ENCODE peak calls at places on chromosomes 7 and 10, in four cellular contexts. V is H1, B is HepG2, D is HCT116. P is an unnamed sample.
A peak's percentile ranks its signal among the peaks of the same experiment; 100 is the strongest.

GRCh38 chr7:100016209-100016901 is 959 bp downstream of the ZKSCAN1 start:
- DNase-seq in B (peak; percentile 70), D (no peak), V (no peak), P (no peak)

GRCh38 chr10:121260383-121260782 is 337.9 kb downstream of the FGFR2 start:
- DNase-seq in D (no peak), B (no peak), V (no peak), P (no peak)

GRCh38 chr10:15719899-15720634 is at the start of gene ITGA8:
- DNase-seq in V (no peak), B (no peak), D (no peak), P (no peak)

GRCh38 chr7:101879565-101879964 is 62.1 kb downstream of the CUX1 start:
- DNase-seq in V (no peak), D (no peak), B (no peak), P (no peak)

GRCh38 chr7:44216019-44216418 is 15.2 kb downstream of the YKT6 start:
- DNase-seq in V (no peak), D (no peak), B (no peak), P (no peak)

GRCh38 chr7:24718977-24719491 is 38.2 kb downstream of the GSDME start:
- DNase-seq in D (no peak), V (no peak), B (no peak), P (no peak)

GRCh38 chr10:86298501-86299001 is 68.0 kb downstream of the GRID1 start:
- DNase-seq in D (no peak), V (no peak), B (no peak), P (no peak)

GRCh38 chr7:87564290-87564963 is 36.3 kb downstream of the ABCB1 start:
- DNase-seq in V (peak; percentile 15), D (peak; percentile 38), B (peak; percentile 20), P (peak; percentile 10)

GRCh38 chr7:45593877-45594276 is 19.7 kb downstream of the ADCY1 start:
- DNase-seq in D (no peak), V (no peak), B (no peak), P (no peak)

GRCh38 chr7:42170724-42171123 is 66.3 kb downstream of the GLI3 start:
- DNase-seq in D (no peak), B (no peak), V (no peak), P (no peak)

GRCh38 chr10:113329121-113329596 is 223.7 kb upstream of the HABP2 start:
- DNase-seq in V (no peak), B (no peak), D (no peak), P (no peak)

GRCh38 chr7:113730309-113730955 is 188.4 kb downstream of the PPP1R3A start:
- DNase-seq in D (no peak), V (no peak), B (no peak), P (no peak)

GRCh38 chr7:131899271-131900030 is 343.0 kb upstream of the PODXL start:
- DNase-seq in V (no peak), B (no peak), D (no peak), P (no peak)

GRCh38 chr7:69412331-69413146 is 185.7 kb upstream of the AUTS2 start:
- DNase-seq in D (no peak), V (no peak), B (peak; percentile 18), P (no peak)

GRCh38 chr7:76358053-76358477 is 726 bp downstream of the YWHAG start:
- DNase-seq in V (no peak), B (no peak), D (no peak), P (peak; percentile 66)
- TF ChIP-seq FOSL1 in V (no peak), B (no peak), D (no peak), P (no peak)

GRCh38 chr7:84705701-84706100 is 481.2 kb downstream of the SEMA3D start:
- DNase-seq in V (no peak), D (no peak), B (no peak), P (no peak)
- TF ChIP-seq FOSL1 in V (no peak), D (no peak), B (no peak), P (no peak)

DNA sequence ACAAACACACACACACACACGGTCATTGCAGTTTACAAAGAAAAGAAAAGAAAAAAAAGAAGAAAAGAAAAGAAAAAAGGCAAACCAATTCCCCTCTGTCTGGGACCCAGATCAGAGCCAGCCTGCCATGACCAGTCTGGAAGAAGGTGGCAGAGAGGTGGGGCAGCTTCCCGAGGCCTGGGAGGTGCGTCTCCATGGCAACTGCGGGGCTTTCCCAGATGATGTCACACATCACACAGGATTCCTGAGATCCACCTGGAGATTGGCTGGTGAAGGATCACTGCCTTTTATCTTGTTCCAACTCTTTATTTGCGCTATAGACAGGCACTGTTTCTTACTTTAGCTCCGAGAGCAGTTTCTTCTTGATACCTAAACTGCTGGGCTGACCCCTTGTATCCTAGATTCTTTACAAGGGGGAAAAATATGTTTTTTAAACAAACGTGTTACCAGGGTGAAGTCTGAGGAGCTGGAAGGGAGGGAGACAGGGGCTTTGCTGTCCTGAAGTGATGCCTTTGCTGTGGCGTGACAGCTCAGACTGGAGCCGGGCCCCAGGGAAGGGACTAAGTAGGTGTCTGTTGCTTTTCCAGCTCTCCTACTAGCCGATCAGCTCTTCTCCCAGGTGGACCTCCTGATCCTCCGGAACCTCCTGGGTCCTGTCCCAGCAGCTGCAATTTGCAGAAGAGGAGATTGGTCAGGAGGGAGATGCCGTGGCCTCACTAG is 298.5 kb downstream of the KLF6 start:
- DNase-seq in B (peak; percentile 20), D (peak; percentile 79), V (no peak), P (no peak)
- TF ChIP-seq FOSL1 in B (no peak), D (no peak), V (no peak), P (no peak)

GRCh38 chr7:15219758-15220157 is 317.2 kb upstream of the DGKB start:
- DNase-seq in V (no peak), D (no peak), B (no peak), P (no peak)
- TF ChIP-seq FOSL1 in V (no peak), D (no peak), B (no peak), P (no peak)

DNA sequence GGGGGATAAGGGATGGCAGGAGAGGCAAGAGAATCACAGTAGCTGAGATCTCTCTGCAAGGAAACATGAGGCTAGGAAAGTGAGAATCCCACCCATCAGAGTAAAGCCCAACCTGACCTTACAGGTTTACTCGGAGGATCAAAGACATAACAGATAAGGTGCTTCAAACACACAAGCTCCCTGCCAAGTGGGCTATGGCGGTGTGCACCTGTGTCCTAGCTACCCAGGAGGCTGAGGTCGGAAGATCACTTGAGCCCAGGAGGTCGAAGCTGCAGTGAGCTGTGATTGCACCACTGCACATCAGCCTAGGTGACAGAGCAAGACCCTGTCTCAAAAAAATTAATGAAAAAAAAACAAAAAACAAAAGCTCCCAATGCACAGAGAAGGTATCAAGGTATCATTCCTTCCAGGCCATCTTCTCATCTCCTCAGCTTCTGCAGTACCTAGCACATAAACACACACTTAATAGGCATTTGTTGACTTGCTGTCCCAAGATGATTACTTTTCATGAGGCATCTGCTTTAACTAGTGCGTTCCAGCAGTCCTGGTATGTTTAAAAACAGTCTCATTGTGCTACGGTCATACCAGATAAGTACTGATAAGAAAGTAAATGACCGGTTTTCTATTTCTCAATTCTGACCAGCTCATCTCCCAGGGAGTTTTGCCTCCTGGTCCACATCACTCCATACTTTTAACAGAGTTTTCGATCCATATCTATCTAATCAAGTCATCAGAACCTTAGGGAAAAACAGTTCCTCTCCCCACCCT is 13.3 kb downstream of the GNA12 start:
- DNase-seq in B (no peak), D (no peak), V (no peak), P (no peak)
- TF ChIP-seq FOSL1 in B (no peak), D (no peak), V (no peak), P (no peak)

GRCh38 chr10:50637003-50637579 is 13.3 kb upstream of the SGMS1 start:
- DNase-seq in D (no peak), B (no peak), V (no peak), P (no peak)

GRCh38 chr10:50631052-50631451 is 7.3 kb upstream of the SGMS1 start:
- DNase-seq in V (no peak), B (no peak), D (no peak), P (no peak)

GRCh38 chr10:50634479-50634878 is 10.7 kb upstream of the SGMS1 start:
- DNase-seq in D (no peak), V (no peak), B (no peak), P (no peak)

GRCh38 chr10:50636576-50636975 is 12.8 kb upstream of the SGMS1 start:
- DNase-seq in V (no peak), D (no peak), B (no peak), P (no peak)

DNA sequence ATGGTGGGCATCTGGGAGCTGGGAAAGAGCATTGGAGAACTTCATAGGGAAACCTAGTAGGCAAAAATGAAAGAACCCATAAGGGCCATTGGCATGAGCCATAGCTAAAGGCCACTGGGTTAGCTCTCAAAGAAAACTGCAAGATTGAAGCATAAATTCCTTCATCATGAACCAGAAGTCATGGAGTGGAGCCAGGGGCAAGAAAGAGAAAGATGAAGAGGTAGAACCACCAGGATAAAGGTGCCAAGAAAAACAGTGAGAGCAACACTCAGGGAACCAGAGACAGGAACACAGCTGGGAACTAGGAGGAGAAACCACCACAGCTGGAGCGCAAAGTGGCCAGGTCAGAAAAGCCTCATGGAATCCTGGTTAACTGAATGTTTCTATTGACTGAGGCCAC is 11.5 kb upstream of the SGMS1 start:
- DNase-seq in B (no peak), V (no peak), D (no peak), P (no peak)
- TF ChIP-seq FOSL1 in B (no peak), V (no peak), D (no peak), P (no peak)

GRCh38 chr7:7125993-7126392 is 56.4 kb upstream of the C1GALT1 start:
- DNase-seq in D (no peak), B (peak; percentile 82), V (no peak), P (no peak)

GRCh38 chr7:7118822-7119221 is 63.5 kb upstream of the C1GALT1 start:
- DNase-seq in V (no peak), B (peak; percentile 94), D (no peak), P (no peak)

GRCh38 chr7:7122033-7122478 is 60.3 kb upstream of the C1GALT1 start:
- DNase-seq in V (no peak), D (no peak), B (no peak), P (no peak)

GRCh38 chr7:7119668-7120208 is 62.6 kb upstream of the C1GALT1 start:
- DNase-seq in V (no peak), B (peak; percentile 28), D (no peak), P (no peak)

GRCh38 chr7:7122701-7123281 is 59.6 kb upstream of the C1GALT1 start:
- DNase-seq in V (no peak), B (no peak), D (no peak), P (no peak)
- TF ChIP-seq FOSL1 in V (no peak), B (no peak), D (no peak), P (no peak)

DNA sequence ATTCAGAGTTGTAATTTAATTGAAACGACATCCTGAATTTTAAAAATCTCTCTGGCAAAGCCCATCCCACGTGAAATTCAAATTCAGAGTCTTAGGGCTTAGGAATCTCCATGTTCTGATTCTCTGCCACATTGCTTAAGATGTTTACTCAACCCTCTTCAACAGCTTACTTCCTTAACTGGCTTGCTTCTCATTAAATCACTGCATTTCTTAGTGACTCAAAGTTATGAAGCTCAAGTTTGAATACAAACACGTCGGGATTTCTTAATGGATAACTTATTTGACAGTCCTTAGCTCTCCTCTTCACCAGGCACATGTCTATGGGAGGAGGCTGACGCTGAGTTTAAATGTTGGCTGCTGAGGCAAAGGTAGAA is 300.1 kb upstream of the PITRM1 start:
- DNase-seq in V (no peak), D (no peak), B (no peak), P (no peak)
- TF ChIP-seq FOSL1 in V (no peak), D (no peak), B (no peak), P (no peak)